ENCODE peak calls at places on chromosomes 4 and X, in seven cellular contexts. B is colonic mucosa, Q is epithelial cell of esophagus, O is fibroblast of villous mesenchyme, U is astrocyte, M is endodermal cell, Z is Peyer's patch. R is an unnamed sample.

GRCh38 chrX:155745792-155746191 is 133.0 kb upstream of the TMLHE start:
- DNase-seq in B (peak), Q (peak), O (peak), U (no peak), M (no peak), Z (peak), R (no peak)

GRCh38 chr4:143531773-143532491 is 18.4 kb downstream of the SMARCA5 start:
- DNase-seq in B (no peak), Q (no peak), O (no peak), U (no peak), M (no peak), Z (no peak), R (no peak)

GRCh38 chr4:43242611-43243010 is 350.1 kb downstream of the GRXCR1 start:
- DNase-seq in B (no peak), Q (no peak), O (peak), U (peak), M (no peak), Z (no peak), R (no peak)

GRCh38 chr4:98816386-98816785 is 112.5 kb downstream of the EIF4E start:
- DNase-seq in B (no peak), Q (no peak), O (no peak), U (no peak), M (no peak), Z (no peak), R (no peak)

GRCh38 chr4:76386566-76387305 is 34.2 kb downstream of the CCDC158 start:
- DNase-seq in B (no peak), Q (no peak), O (peak), U (no peak), M (no peak), Z (no peak), R (no peak)

GRCh38 chr4:85409251-85409650 is 65.7 kb upstream of the ARHGAP24 start:
- DNase-seq in B (no peak), Q (no peak), O (peak), U (peak), M (no peak), Z (no peak), R (no peak)

GRCh38 chrX:41596586-41596985 is 92.2 kb upstream of the GPR34 start:
- DNase-seq in B (no peak), Q (peak), O (no peak), U (peak), M (no peak), Z (no peak), R (peak)

GRCh38 chrX:71222929-71223328 is at the start of gene GJB1:
- DNase-seq in B (no peak), Q (no peak), O (no peak), U (no peak), M (no peak), Z (no peak), R (no peak)

GRCh38 chrX:118109065-118109464 is 7.5 kb downstream of the KLHL13 start:
- DNase-seq in B (no peak), Q (no peak), O (no peak), U (no peak), M (no peak), Z (no peak), R (no peak)

GRCh38 chr4:22574424-22574823 is 58.6 kb upstream of the ADGRA3 start:
- DNase-seq in B (no peak), Q (no peak), O (no peak), U (no peak), M (no peak), Z (no peak), R (no peak)

GRCh38 chrX:118420462-118420861 is 74.6 kb downstream of the WDR44 start:
- DNase-seq in B (no peak), Q (peak), O (peak), U (peak), M (no peak), Z (no peak), R (peak)

GRCh38 chrX:69503835-69504625 is at the start of gene NALF2:
- DNase-seq in B (peak), Q (peak), O (peak), U (peak), M (peak), Z (peak), R (no peak)

GRCh38 chrX:724256-724655 is 93.7 kb downstream of the SHOX start:
- DNase-seq in B (no peak), Q (no peak), O (no peak), U (no peak), M (peak), Z (no peak), R (no peak)

GRCh38 chrX:32871636-32872035 is 339.7 kb downstream of the DMD start:
- DNase-seq in B (no peak), Q (peak), O (no peak), U (no peak), M (no peak), Z (no peak), R (peak)

GRCh38 chrX:48497871-48498270 is 10.9 kb upstream of the PORCN start:
- DNase-seq in B (no peak), Q (no peak), O (no peak), U (no peak), M (no peak), Z (no peak), R (no peak)

GRCh38 chrX:130155564-130155963 is 10.1 kb downstream of the AIFM1 start:
- DNase-seq in B (no peak), Q (no peak), O (no peak), U (peak), M (no peak), Z (no peak), R (no peak)

GRCh38 chrX:2928127-2928582 is 984 bp downstream of the ARSD start:
- DNase-seq in B (peak), Q (peak), O (no peak), U (peak), M (no peak), Z (no peak), R (no peak)

GRCh38 chrX:151082077-151082948 is 94.1 kb upstream of the GPR50 start:
- DNase-seq in B (peak), Q (peak), O (peak), U (peak), M (peak), Z (peak), R (no peak)

GRCh38 chr4:139665690-139666529 is at the start of gene MGST2:
- DNase-seq in B (peak), Q (peak), O (peak), U (peak), M (peak), Z (peak), R (peak)

GRCh38 chrX:105307762-105308161 is 87.3 kb upstream of the TEX13A start:
- DNase-seq in B (no peak), Q (peak), O (no peak), U (peak), M (no peak), Z (no peak), R (no peak)

GRCh38 chr4:105683038-105683437 is 25.5 kb downstream of the INTS12 start:
- DNase-seq in B (peak), Q (peak), O (no peak), U (no peak), M (no peak), Z (no peak), R (no peak)

GRCh38 chr4:110629214-110629754 is 6.4 kb upstream of the PITX2 start:
- DNase-seq in B (no peak), Q (no peak), O (peak), U (no peak), M (peak), Z (no peak), R (no peak)

GRCh38 chr4:115424852-115425251 is 311.4 kb upstream of the NDST4 start:
- DNase-seq in B (no peak), Q (peak), O (no peak), U (no peak), M (no peak), Z (no peak), R (no peak)

GRCh38 chr4:137015759-137016409 is 516.4 kb downstream of the PCDH18 start:
- DNase-seq in B (no peak), Q (no peak), O (no peak), U (peak), M (no peak), Z (no peak), R (no peak)

GRCh38 chr4:6200922-6201362 is 593 bp upstream of the JAKMIP1 start:
- DNase-seq in B (no peak), Q (no peak), O (no peak), U (no peak), M (no peak), Z (no peak), R (no peak)

GRCh38 chr4:2893772-2894171 is 50.1 kb downstream of the ADD1 start:
- DNase-seq in B (no peak), Q (no peak), O (no peak), U (peak), M (no peak), Z (no peak), R (no peak)

GRCh38 chr4:8073206-8073863 is 85.3 kb downstream of the ABLIM2 start:
- DNase-seq in B (no peak), Q (no peak), O (no peak), U (no peak), M (peak), Z (no peak), R (no peak)

GRCh38 chrX:1576201-1577101 is 15.0 kb upstream of the AKAP17A start:
- DNase-seq in B (no peak), Q (no peak), O (no peak), U (no peak), M (no peak), Z (no peak), R (no peak)

GRCh38 chr4:143202824-143203223 is 18.1 kb downstream of the USP38 start:
- DNase-seq in B (no peak), Q (peak), O (peak), U (no peak), M (no peak), Z (no peak), R (no peak)

GRCh38 chr4:124265701-124266100 is 446.8 kb downstream of the ANKRD50 start:
- DNase-seq in B (no peak), Q (peak), O (no peak), U (peak), M (no peak), Z (no peak), R (no peak)
- TF ChIP-seq CTCF in B (no peak), Q (no peak), O (no peak), U (no peak), M (no peak), Z (no peak), R (no peak)

GRCh38 chrX:23228454-23228853 is 106.2 kb upstream of the PTCHD1 start:
- DNase-seq in B (no peak), Q (no peak), O (no peak), U (no peak), M (no peak), Z (no peak), R (peak)

GRCh38 chrX:23223169-23223568 is 111.5 kb upstream of the PTCHD1 start:
- DNase-seq in B (no peak), Q (no peak), O (no peak), U (no peak), M (peak), Z (no peak), R (no peak)

DNA sequence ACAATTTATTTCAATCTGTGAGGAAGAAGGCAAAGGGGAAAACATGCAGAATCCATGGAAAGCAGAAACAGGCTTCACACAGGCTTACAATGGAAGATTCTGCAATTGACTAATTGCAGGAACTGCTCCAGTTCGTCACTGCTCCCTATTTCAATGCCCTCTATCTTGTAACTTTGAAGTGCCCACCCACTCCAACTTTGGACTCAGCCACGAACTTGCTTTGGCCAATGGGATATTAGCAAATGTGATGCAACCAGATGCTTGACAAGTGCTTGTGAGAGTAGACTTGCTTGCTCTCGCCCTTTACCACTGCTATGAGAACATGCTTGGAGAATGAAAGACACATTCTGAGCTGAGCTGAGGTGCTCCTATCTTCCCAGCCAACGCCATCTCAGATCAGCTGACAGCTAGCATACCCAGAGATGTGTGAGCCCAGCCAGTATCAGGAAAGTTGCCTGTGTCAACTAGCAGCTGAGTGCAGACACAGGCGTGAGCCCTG is 105.7 kb upstream of the PTCHD1 start:
- DNase-seq in B (no peak), Q (peak), O (no peak), U (no peak), M (peak), Z (no peak), R (peak)
- H3K4me3 ChIP-seq in B (no peak), Q (no peak), O (no peak), U (no peak), M (no peak), Z (no peak), R (peak)

GRCh38 chrX:115284877-115285276 is 4.6 kb upstream of the LUZP4 start:
- DNase-seq in B (no peak), Q (no peak), O (peak), U (no peak), M (no peak), Z (no peak), R (no peak)
- TF ChIP-seq CTCF in B (no peak), Q (no peak), O (peak), U (no peak), M (no peak), Z (no peak), R (peak)

DNA sequence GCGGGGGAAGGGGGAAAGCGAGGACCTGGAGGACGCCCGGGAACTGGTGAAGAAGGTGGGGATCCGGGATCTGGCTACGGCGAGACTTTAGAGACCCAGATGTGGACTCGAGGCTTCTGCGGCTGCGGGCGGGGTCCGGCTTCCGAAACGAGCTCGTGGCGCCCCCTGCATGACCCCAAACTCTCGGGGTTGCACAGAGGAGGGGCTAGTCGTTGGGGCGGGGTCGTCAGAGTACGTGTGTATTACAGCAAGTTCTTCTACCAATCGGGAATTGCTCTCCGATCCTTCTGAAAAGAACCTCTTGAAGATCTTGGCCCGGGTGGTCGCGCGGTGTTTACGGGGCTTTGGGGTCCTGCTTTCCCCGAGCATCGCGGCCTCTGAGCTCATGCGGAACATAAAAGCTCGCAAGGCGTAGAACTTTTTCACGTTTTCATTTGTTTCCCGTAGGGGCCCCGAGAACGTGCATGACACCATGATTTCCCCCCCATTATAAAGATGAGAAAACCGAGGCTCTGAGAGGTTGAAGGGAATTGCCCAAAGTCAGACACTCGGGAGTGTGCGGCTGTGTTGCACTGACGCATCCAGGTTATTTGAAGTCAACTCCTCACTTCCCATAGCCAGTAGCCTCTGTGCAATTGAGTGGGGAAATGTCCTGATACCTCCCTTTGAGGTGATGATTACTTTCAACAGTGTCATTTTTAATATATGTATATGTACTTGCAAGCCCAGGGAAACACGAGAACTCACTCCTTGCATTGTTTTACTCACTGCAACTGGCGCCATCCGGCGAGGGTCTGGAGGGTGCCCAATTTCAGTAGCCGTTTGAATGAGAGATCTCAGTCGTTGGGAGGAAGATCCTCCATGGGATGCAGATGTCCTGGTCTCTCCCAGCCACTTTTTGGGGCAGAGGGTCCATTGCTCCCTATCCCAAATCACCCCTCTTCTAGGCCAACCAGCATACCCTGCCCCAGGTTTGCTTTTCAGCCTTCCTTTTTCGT is at the start of gene BEND4:
- DNase-seq in B (peak), Q (no peak), O (no peak), U (no peak), M (peak), Z (no peak), R (no peak)
- H3K4me3 ChIP-seq in B (peak), Q (no peak), O (peak), U (peak), M (peak), Z (peak), R (peak)

GRCh38 chrX:115946059-115946458 is 224.5 kb upstream of the AGTR2 start:
- DNase-seq in B (no peak), Q (no peak), O (no peak), U (no peak), M (no peak), Z (no peak), R (no peak)

GRCh38 chrX:115948018-115948923 is 222.3 kb upstream of the AGTR2 start:
- DNase-seq in B (peak), Q (no peak), O (no peak), U (no peak), M (peak), Z (no peak), R (no peak)

GRCh38 chrX:115952417-115953092 is 218.0 kb upstream of the AGTR2 start:
- DNase-seq in B (no peak), Q (no peak), O (no peak), U (no peak), M (no peak), Z (no peak), R (no peak)

GRCh38 chrX:115949900-115950822 is 220.4 kb upstream of the AGTR2 start:
- DNase-seq in B (no peak), Q (no peak), O (no peak), U (no peak), M (peak), Z (no peak), R (no peak)
- TF ChIP-seq CTCF in B (no peak), Q (no peak), O (no peak), U (no peak), M (peak), Z (no peak), R (no peak)

DNA sequence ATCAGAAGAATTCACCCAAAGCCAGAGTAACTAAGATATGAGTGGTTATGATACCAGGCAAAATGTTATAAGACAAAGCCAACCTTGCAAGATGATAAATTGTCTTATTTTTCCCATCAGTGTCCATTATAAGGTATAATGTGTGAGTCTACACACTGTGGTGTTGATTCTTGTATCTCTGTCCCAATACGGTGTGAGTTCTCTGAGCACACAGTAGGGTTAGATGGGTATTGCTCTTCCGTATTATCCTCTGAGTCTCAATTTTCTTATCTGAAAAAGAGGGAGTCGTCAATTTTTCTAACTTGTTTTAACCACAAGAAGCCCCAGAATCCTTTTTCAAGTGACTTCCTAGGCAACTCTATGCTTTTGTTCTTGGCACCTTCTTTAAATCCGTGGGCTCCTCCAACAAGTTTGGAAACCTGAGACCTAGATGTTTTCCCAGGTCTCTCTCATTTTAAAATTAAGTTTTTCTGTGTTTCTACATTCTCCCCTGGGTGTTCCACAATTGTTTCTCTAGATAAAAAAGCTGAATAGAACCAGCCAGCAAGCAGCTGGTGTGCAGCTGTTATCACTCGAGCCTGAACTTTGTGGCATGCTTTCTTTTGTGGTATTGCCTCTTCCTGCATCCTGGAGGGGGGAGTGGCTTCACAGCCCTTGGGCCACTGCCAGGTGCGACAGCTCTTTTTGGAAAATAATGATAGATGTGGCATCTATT is 69.8 kb downstream of the HMGB2 start:
- DNase-seq in B (peak), Q (no peak), O (peak), U (peak), M (peak), Z (no peak), R (no peak)
- H3K4me3 ChIP-seq in B (no peak), Q (no peak), O (no peak), U (no peak), M (no peak), Z (no peak), R (no peak)

GRCh38 chrX:108250654-108251579 is 159.3 kb downstream of the ATG4A start:
- DNase-seq in B (no peak), Q (no peak), O (peak), U (no peak), M (no peak), Z (no peak), R (no peak)

GRCh38 chrX:108246304-108246954 is 154.9 kb downstream of the ATG4A start:
- DNase-seq in B (no peak), Q (no peak), O (no peak), U (no peak), M (no peak), Z (no peak), R (no peak)

GRCh38 chrX:108245462-108245861 is 153.9 kb downstream of the ATG4A start:
- DNase-seq in B (no peak), Q (no peak), O (no peak), U (no peak), M (peak), Z (no peak), R (no peak)
- TF ChIP-seq CTCF in B (no peak), Q (no peak), O (no peak), U (no peak), M (peak), Z (no peak), R (no peak)

GRCh38 chr4:92304073-92304472 is 307 bp downstream of the GRID2 start:
- DNase-seq in B (no peak), Q (no peak), O (no peak), U (no peak), M (no peak), Z (no peak), R (no peak)
- H3K4me3 ChIP-seq in B (no peak), Q (no peak), O (no peak), U (peak), M (peak), Z (peak), R (no peak)

R was measured in epithelial cell of proximal tubule.